ENCODE peak calls at places on chromosomes 7 and 10, in seven cellular contexts. E, Y, Q, N, H, K and S are unnamed samples.
A peak's percentile ranks its signal among the peaks of the same experiment; 100 is the strongest.

GRCh38 chr10:49375611-49376010 is 20.3 kb downstream of the DRGX start:
- DNase-seq in E (no peak), Y (no peak), Q (no peak), N (no peak), H (no peak), K (no peak), S (no peak)

GRCh38 chr7:130441408-130441854 is 615 bp upstream of the CEP41 start:
- DNase-seq in E (no peak), Y (no peak), Q (no peak), N (no peak), H (no peak), K (no peak), S (no peak)

GRCh38 chr7:127751723-127752448 is 99.9 kb downstream of the SND1 start:
- DNase-seq in E (peak; percentile 71), Y (no peak), Q (peak; percentile 51), N (no peak), H (no peak), K (peak; percentile 36), S (peak; percentile 18)

GRCh38 chr10:11225935-11226334 is 208.3 kb downstream of the CELF2 start:
- DNase-seq in E (no peak), Y (peak; percentile 82), Q (no peak), N (peak; percentile 11), H (no peak), K (no peak), S (no peak)

GRCh38 chr7:32036557-32036956 is 33.6 kb downstream of the PDE1C start:
- DNase-seq in E (peak; percentile 8), Y (no peak), Q (no peak), N (peak; percentile 30), H (no peak), K (no peak), S (no peak)

GRCh38 chr10:72243822-72244437 is 27.9 kb upstream of the ASCC1 start:
- DNase-seq in E (peak; percentile 99), Y (no peak), Q (peak; percentile 98), N (no peak), H (peak; percentile 91), K (peak; percentile 89), S (peak; percentile 79)

GRCh38 chr10:77186936-77187335 is 450.7 kb downstream of the KCNMA1 start:
- DNase-seq in E (no peak), Y (no peak), Q (no peak), N (no peak), H (no peak), K (no peak), S (no peak)

GRCh38 chr10:82811621-82812020 is 936.6 kb downstream of the NRG3 start:
- DNase-seq in E (peak; percentile 30), Y (no peak), Q (peak; percentile 25), N (peak; percentile 10), H (no peak), K (peak; percentile 15), S (no peak)

GRCh38 chr7:2643386-2644229 is 11.8 kb downstream of the TTYH3 start:
- DNase-seq in E (no peak), Y (no peak), Q (no peak), N (peak; percentile 2), H (no peak), K (no peak), S (no peak)

GRCh38 chr10:23096814-23097549 is 1.6 kb downstream of the MSRB2 start:
- DNase-seq in E (peak; percentile 99), Y (no peak), Q (peak; percentile 94), N (peak; percentile 52), H (peak; percentile 34), K (peak; percentile 63), S (peak; percentile 34)

GRCh38 chr10:115092258-115092554 is 959 bp upstream of the ATRNL1 start:
- DNase-seq in E (no peak), Y (no peak), Q (no peak), N (no peak), H (no peak), K (no peak), S (peak; percentile 9)

GRCh38 chr10:89392974-89393373 is 551 bp downstream of the IFIT1 start:
- DNase-seq in E (peak; percentile 100), Y (no peak), Q (peak; percentile 82), N (peak; percentile 57), H (peak; percentile 47), K (peak; percentile 76), S (peak; percentile 59)